ENCODE peak calls at places on chromosome 12, in nine cellular contexts. U is T-helper 2 cell; N is GM12891; J is stimulated activated CD8-positive, alpha-beta memory T cell treated with anti-CD3 and anti-CD28 coated beads, Interleukin-15, amount 100 ng/mL, for 4 hours; H is lower lobe of right lung; Z is CD4-positive, CD25-positive, alpha-beta regulatory T cell; Y is cardiac fibroblast; X is iris pigment epithelial cell; V is lung. S is an unnamed sample.

GRCh38 chr12:107131832-107132616 is 38.7 kb upstream of the CRY1 start:
- DNase-seq in U (no peak), N (peak), J (no peak), H (no peak), Z (peak), Y (peak), X (peak), V (no peak), S (peak)

GRCh38 chr12:19003987-19004619 is 125.4 kb upstream of the PLEKHA5 start:
- DNase-seq in U (no peak), N (no peak), J (no peak), H (no peak), Z (no peak), Y (no peak), X (no peak), V (no peak), S (no peak)

GRCh38 chr12:93591137-93591868 is 18.8 kb downstream of the SOCS2 start:
- DNase-seq in U (no peak), N (peak), J (no peak), H (peak), Z (peak), Y (peak), X (peak), V (peak), S (peak)

GRCh38 chr12:77914089-77914488 is 83.4 kb downstream of the NAV3 start:
- DNase-seq in U (no peak), N (no peak), J (no peak), H (no peak), Z (no peak), Y (peak), X (no peak), V (no peak), S (no peak)

GRCh38 chr12:3458041-3458440 is 33.0 kb upstream of the PRMT8 start:
- DNase-seq in U (no peak), N (no peak), J (no peak), H (no peak), Z (no peak), Y (no peak), X (peak), V (no peak), S (no peak)

GRCh38 chr12:123546281-123546680 is 12.8 kb upstream of the RILPL1 start:
- DNase-seq in U (no peak), N (no peak), J (no peak), H (no peak), Z (no peak), Y (no peak), X (peak), V (no peak), S (no peak)

GRCh38 chr12:88509851-88510250 is 70.4 kb downstream of the KITLG start:
- DNase-seq in U (no peak), N (no peak), J (no peak), H (no peak), Z (no peak), Y (no peak), X (no peak), V (no peak), S (no peak)

GRCh38 chr12:59453461-59453860 is 142.4 kb upstream of the SLC16A7 start:
- DNase-seq in U (no peak), N (no peak), J (no peak), H (no peak), Z (no peak), Y (no peak), X (no peak), V (no peak), S (no peak)

GRCh38 chr12:47980779-47981495 is 17.5 kb downstream of the TMEM106C start:
- DNase-seq in U (no peak), N (no peak), J (no peak), H (no peak), Z (no peak), Y (no peak), X (no peak), V (no peak), S (no peak)

GRCh38 chr12:1281683-1282366 is 290.8 kb downstream of the ERC1 start:
- DNase-seq in U (no peak), N (no peak), J (no peak), H (no peak), Z (no peak), Y (peak), X (peak), V (no peak), S (no peak)

GRCh38 chr12:73418541-73418940 is 1119.1 kb upstream of the ATXN7L3B start:
- DNase-seq in U (no peak), N (no peak), J (no peak), H (no peak), Z (no peak), Y (no peak), X (no peak), V (no peak), S (no peak)

GRCh38 chr12:115932073-115932472 is 345.4 kb downstream of the MED13L start:
- DNase-seq in U (no peak), N (no peak), J (no peak), H (no peak), Z (no peak), Y (no peak), X (no peak), V (no peak), S (peak)

GRCh38 chr12:112179341-112179740 is 54.0 kb downstream of the TRAFD1 start:
- DNase-seq in U (no peak), N (no peak), J (no peak), H (no peak), Z (no peak), Y (no peak), X (no peak), V (no peak), S (no peak)

GRCh38 chr12:85874064-85874463 is at the start of gene NTS:
- DNase-seq in U (no peak), N (no peak), J (no peak), H (no peak), Z (no peak), Y (peak), X (no peak), V (no peak), S (no peak)

GRCh38 chr12:124401563-124402180 is 106.8 kb downstream of the RFLNA start:
- DNase-seq in U (no peak), N (no peak), J (no peak), H (no peak), Z (no peak), Y (no peak), X (no peak), V (no peak), S (no peak)

GRCh38 chr12:62533755-62534107 is 67.1 kb downstream of the MON2 start:
- DNase-seq in U (no peak), N (no peak), J (no peak), H (no peak), Z (no peak), Y (no peak), X (no peak), V (no peak), S (peak)

GRCh38 chr12:22082190-22082701 is 36.2 kb downstream of the CMAS start:
- DNase-seq in U (no peak), N (no peak), J (no peak), H (no peak), Z (no peak), Y (no peak), X (no peak), V (no peak), S (no peak)

GRCh38 chr12:7349418-7349817 is 45.5 kb downstream of the ACSM4 start:
- DNase-seq in U (no peak), N (no peak), J (no peak), H (no peak), Z (no peak), Y (no peak), X (no peak), V (no peak), S (no peak)

GRCh38 chr12:67650528-67651379 is 2.2 kb downstream of the DYRK2 start:
- DNase-seq in U (no peak), N (peak), J (no peak), H (no peak), Z (peak), Y (no peak), X (peak), V (no peak), S (no peak)

GRCh38 chr12:30991466-30991865 is 64.9 kb downstream of the TSPAN11 start:
- DNase-seq in U (no peak), N (no peak), J (no peak), H (no peak), Z (no peak), Y (no peak), X (no peak), V (no peak), S (no peak)

GRCh38 chr12:117412465-117413190 is 51.2 kb upstream of the NOS1 start:
- DNase-seq in U (no peak), N (no peak), J (no peak), H (no peak), Z (no peak), Y (no peak), X (no peak), V (no peak), S (no peak)

GRCh38 chr12:3091030-3091304 is 13.8 kb downstream of the TSPAN9 start:
- DNase-seq in U (no peak), N (no peak), J (no peak), H (no peak), Z (no peak), Y (no peak), X (no peak), V (no peak), S (no peak)

GRCh38 chr12:130192667-130193345 is 30.5 kb downstream of the FZD10 start:
- DNase-seq in U (no peak), N (no peak), J (no peak), H (no peak), Z (no peak), Y (no peak), X (no peak), V (no peak), S (no peak)

GRCh38 chr12:85803923-85804322 is 32.3 kb downstream of the RASSF9 start:
- DNase-seq in U (no peak), N (no peak), J (no peak), H (no peak), Z (no peak), Y (no peak), X (no peak), V (no peak), S (no peak)

GRCh38 chr12:115455268-115455681 is 771.3 kb upstream of the TBX3 start:
- DNase-seq in U (no peak), N (no peak), J (no peak), H (no peak), Z (no peak), Y (peak), X (peak), V (no peak), S (no peak)

GRCh38 chr12:105721915-105722314 is 391.4 kb downstream of the C12orf75 start:
- DNase-seq in U (no peak), N (no peak), J (no peak), H (no peak), Z (no peak), Y (no peak), X (no peak), V (no peak), S (no peak)

GRCh38 chr12:76444408-76444984 is 96.3 kb upstream of the BBS10 start:
- DNase-seq in U (no peak), N (no peak), J (no peak), H (no peak), Z (no peak), Y (no peak), X (peak), V (no peak), S (no peak)

GRCh38 chr12:47837190-47838171 is 17.8 kb upstream of the HDAC7 start:
- DNase-seq in U (peak), N (no peak), J (no peak), H (peak), Z (peak), Y (peak), X (peak), V (peak), S (peak)

GRCh38 chr12:127457726-127458125 is 809.2 kb upstream of the TMEM132C start:
- DNase-seq in U (no peak), N (no peak), J (no peak), H (no peak), Z (no peak), Y (no peak), X (no peak), V (no peak), S (no peak)

GRCh38 chr12:50151047-50151687 is 16.0 kb downstream of the CERS5 start:
- DNase-seq in U (no peak), N (no peak), J (no peak), H (no peak), Z (no peak), Y (peak), X (no peak), V (no peak), S (no peak)

GRCh38 chr12:46197876-46198275 is 71.0 kb downstream of the SLC38A1 start:
- DNase-seq in U (no peak), N (no peak), J (no peak), H (no peak), Z (no peak), Y (no peak), X (no peak), V (no peak), S (no peak)

GRCh38 chr12:115798309-115798917 is 479.1 kb downstream of the MED13L start:
- DNase-seq in U (no peak), N (no peak), J (no peak), H (no peak), Z (no peak), Y (no peak), X (no peak), V (no peak), S (no peak)

GRCh38 chr12:47095446-47096236 is 15.9 kb upstream of the AMIGO2 start:
- DNase-seq in U (no peak), N (no peak), J (no peak), H (no peak), Z (no peak), Y (peak), X (peak), V (no peak), S (no peak)

S was measured in ureter.